ENCODE peak calls at places on chromosomes 13 and 19, in seven cellular contexts. One of them, this sample, is unnamed.

GRCh38 chr19:49514151-49514550 is 1.7 kb downstream of the FCGRT start:
- DNase-seq in IMR-90: no peak
- DNase-seq in H1: no peak
- DNase-seq in mesendoderm: no peak
- DNase-seq in H9: no peak
- DNase-seq in mesenchymal stem cell: no peak
- DNase-seq in trophoblast cell: peak; percentile 34
- DNase-seq in this sample: no peak

GRCh38 chr19:39550197-39550596 is 10.2 kb upstream of the EID2 start:
- DNase-seq in trophoblast cell: no peak
- DNase-seq in H9: no peak
- DNase-seq in mesenchymal stem cell: no peak
- DNase-seq in mesendoderm: no peak
- DNase-seq in IMR-90: no peak
- DNase-seq in H1: no peak
- DNase-seq in this sample: no peak

GRCh38 chr13:31001647-31002046 is 69.2 kb downstream of the TEX26 start:
- DNase-seq in H1: no peak
- DNase-seq in IMR-90: no peak
- DNase-seq in mesenchymal stem cell: no peak
- DNase-seq in H9: no peak
- DNase-seq in mesendoderm: peak; percentile 37
- DNase-seq in trophoblast cell: no peak
- DNase-seq in this sample: no peak

GRCh38 chr19:16285769-16286564 is 38.7 kb upstream of the KLF2 start:
- DNase-seq in mesenchymal stem cell: no peak
- DNase-seq in IMR-90: no peak
- DNase-seq in trophoblast cell: no peak
- DNase-seq in mesendoderm: no peak
- DNase-seq in H1: no peak
- DNase-seq in H9: no peak
- DNase-seq in this sample: peak; percentile 8

GRCh38 chr13:73513751-73514150 is 454.9 kb downstream of the KLF5 start:
- DNase-seq in H1: no peak
- DNase-seq in mesendoderm: no peak
- DNase-seq in IMR-90: no peak
- DNase-seq in trophoblast cell: no peak
- DNase-seq in mesenchymal stem cell: no peak
- DNase-seq in H9: no peak
- DNase-seq in this sample: no peak

GRCh38 chr13:104414771-104415170 is 1348.6 kb upstream of the SLC10A2 start:
- DNase-seq in mesendoderm: no peak
- DNase-seq in IMR-90: no peak
- DNase-seq in H9: no peak
- DNase-seq in H1: no peak
- DNase-seq in mesenchymal stem cell: no peak
- DNase-seq in trophoblast cell: no peak
- DNase-seq in this sample: no peak

GRCh38 chr19:53870485-53870844 is 2.8 kb downstream of the MYADM start:
- DNase-seq in H1: no peak
- DNase-seq in trophoblast cell: no peak
- DNase-seq in mesendoderm: peak; percentile 49
- DNase-seq in IMR-90: no peak
- DNase-seq in mesenchymal stem cell: peak; percentile 47
- DNase-seq in H9: no peak
- DNase-seq in this sample: no peak

GRCh38 chr13:112064222-112064621 is 2.7 kb upstream of the SOX1 start:
- DNase-seq in mesenchymal stem cell: no peak
- DNase-seq in IMR-90: no peak
- DNase-seq in trophoblast cell: no peak
- DNase-seq in H1: no peak
- DNase-seq in mesendoderm: no peak
- DNase-seq in H9: no peak
- DNase-seq in this sample: no peak

GRCh38 chr19:17450264-17451075 is 2.0 kb upstream of the TMEM221 start:
- DNase-seq in H1: no peak
- DNase-seq in trophoblast cell: peak; percentile 60
- DNase-seq in H9: no peak
- DNase-seq in mesendoderm: no peak
- DNase-seq in IMR-90: no peak
- DNase-seq in mesenchymal stem cell: no peak
- DNase-seq in this sample: no peak

GRCh38 chr13:83883061-83883523 is 818 bp upstream of the SLITRK1 start:
- DNase-seq in trophoblast cell: no peak
- DNase-seq in mesendoderm: peak; percentile 28
- DNase-seq in H1: no peak
- DNase-seq in H9: peak; percentile 41
- DNase-seq in IMR-90: no peak
- DNase-seq in mesenchymal stem cell: no peak
- DNase-seq in this sample: no peak

GRCh38 chr19:2244122-2244411 is 5.1 kb upstream of the AMH start:
- DNase-seq in mesendoderm: no peak
- DNase-seq in trophoblast cell: no peak
- DNase-seq in H1: no peak
- DNase-seq in mesenchymal stem cell: no peak
- DNase-seq in H9: no peak
- DNase-seq in IMR-90: no peak
- DNase-seq in this sample: no peak

GRCh38 chr19:46373573-46374359 is 26.9 kb downstream of the PPP5C start:
- DNase-seq in H9: peak; percentile 89
- DNase-seq in H1: peak; percentile 62
- DNase-seq in IMR-90: peak; percentile 50
- DNase-seq in mesendoderm: peak; percentile 95
- DNase-seq in mesenchymal stem cell: peak; percentile 42
- DNase-seq in trophoblast cell: peak; percentile 36
- DNase-seq in this sample: peak; percentile 20

GRCh38 chr13:49400755-49401659 is 42.9 kb downstream of the CAB39L start:
- DNase-seq in H9: no peak
- DNase-seq in H1: no peak
- DNase-seq in trophoblast cell: peak; percentile 70
- DNase-seq in IMR-90: peak; percentile 87
- DNase-seq in mesendoderm: peak; percentile 59
- DNase-seq in mesenchymal stem cell: peak; percentile 93
- DNase-seq in this sample: peak; percentile 14

GRCh38 chr13:41533676-41534075 is 76.3 kb downstream of the RGCC start:
- DNase-seq in H9: no peak
- DNase-seq in IMR-90: no peak
- DNase-seq in H1: no peak
- DNase-seq in mesendoderm: no peak
- DNase-seq in trophoblast cell: no peak
- DNase-seq in mesenchymal stem cell: no peak
- DNase-seq in this sample: no peak
- H2BK5ac ChIP-seq in H9: no peak overlapping the region
- H2BK5ac ChIP-seq in IMR-90: no peak overlapping the region
- H2BK5ac ChIP-seq in H1: no peak overlapping the region
- H2BK5ac ChIP-seq in mesendoderm: no peak overlapping the region
- H2BK5ac ChIP-seq in trophoblast cell: no peak overlapping the region
- H2BK5ac ChIP-seq in mesenchymal stem cell: no peak overlapping the region
- H2BK5ac ChIP-seq in this sample: no peak overlapping the region

GRCh38 chr19:1019616-1019961 is 1.3 kb downstream of the TMEM259 start:
- DNase-seq in mesenchymal stem cell: no peak
- DNase-seq in IMR-90: no peak
- DNase-seq in H1: no peak
- DNase-seq in H9: no peak
- DNase-seq in mesendoderm: no peak
- DNase-seq in trophoblast cell: no peak
- DNase-seq in this sample: no peak

GRCh38 chr19:1018393-1018792 is 2.5 kb downstream of the TMEM259 start:
- DNase-seq in H1: no peak
- DNase-seq in H9: no peak
- DNase-seq in mesenchymal stem cell: no peak
- DNase-seq in trophoblast cell: no peak
- DNase-seq in IMR-90: no peak
- DNase-seq in mesendoderm: no peak
- DNase-seq in this sample: no peak

GRCh38 chr19:1019980-1020867 is 699 bp downstream of the TMEM259 start:
- DNase-seq in mesenchymal stem cell: no peak
- DNase-seq in trophoblast cell: no peak
- DNase-seq in H1: no peak
- DNase-seq in IMR-90: no peak
- DNase-seq in H9: no peak
- DNase-seq in mesendoderm: peak; percentile 64
- DNase-seq in this sample: no peak

GRCh38 chr19:1017906-1018305 is 3.0 kb downstream of the TMEM259 start:
- DNase-seq in H1: no peak
- DNase-seq in IMR-90: no peak
- DNase-seq in H9: no peak
- DNase-seq in mesendoderm: no peak
- DNase-seq in mesenchymal stem cell: no peak
- DNase-seq in trophoblast cell: no peak
- DNase-seq in this sample: no peak

GRCh38 chr19:1018932-1019615 is 1.8 kb downstream of the TMEM259 start:
- DNase-seq in trophoblast cell: no peak
- DNase-seq in H1: no peak
- DNase-seq in H9: no peak
- DNase-seq in mesendoderm: no peak
- DNase-seq in IMR-90: no peak
- DNase-seq in mesenchymal stem cell: no peak
- DNase-seq in this sample: no peak
- H3K18ac ChIP-seq in trophoblast cell: no peak overlapping the region
- H3K18ac ChIP-seq in H1: no peak overlapping the region
- H3K18ac ChIP-seq in H9: no peak overlapping the region
- H3K18ac ChIP-seq in mesendoderm: no peak overlapping the region
- H3K18ac ChIP-seq in IMR-90: no peak overlapping the region
- H3K18ac ChIP-seq in mesenchymal stem cell: no peak overlapping the region
- H3K18ac ChIP-seq in this sample: no peak overlapping the region

GRCh38 chr19:19083413-19084178 is 19.8 kb downstream of the SLC25A42 start:
- DNase-seq in H1: no peak
- DNase-seq in mesendoderm: no peak
- DNase-seq in IMR-90: no peak
- DNase-seq in H9: no peak
- DNase-seq in trophoblast cell: no peak
- DNase-seq in mesenchymal stem cell: no peak
- DNase-seq in this sample: no peak

GRCh38 chr19:19081642-19082151 is 17.9 kb downstream of the SLC25A42 start:
- DNase-seq in mesendoderm: no peak
- DNase-seq in H1: no peak
- DNase-seq in IMR-90: peak; percentile 50
- DNase-seq in mesenchymal stem cell: no peak
- DNase-seq in H9: no peak
- DNase-seq in trophoblast cell: no peak
- DNase-seq in this sample: no peak

GRCh38 chr19:19078801-19079200 is 15.0 kb downstream of the SLC25A42 start:
- DNase-seq in trophoblast cell: no peak
- DNase-seq in H1: no peak
- DNase-seq in mesendoderm: no peak
- DNase-seq in IMR-90: no peak
- DNase-seq in mesenchymal stem cell: no peak
- DNase-seq in H9: no peak
- DNase-seq in this sample: no peak

GRCh38 chr19:19077103-19077502 is 13.3 kb downstream of the SLC25A42 start:
- DNase-seq in trophoblast cell: no peak
- DNase-seq in IMR-90: no peak
- DNase-seq in mesendoderm: no peak
- DNase-seq in mesenchymal stem cell: no peak
- DNase-seq in H1: no peak
- DNase-seq in H9: no peak
- DNase-seq in this sample: no peak

DNA sequence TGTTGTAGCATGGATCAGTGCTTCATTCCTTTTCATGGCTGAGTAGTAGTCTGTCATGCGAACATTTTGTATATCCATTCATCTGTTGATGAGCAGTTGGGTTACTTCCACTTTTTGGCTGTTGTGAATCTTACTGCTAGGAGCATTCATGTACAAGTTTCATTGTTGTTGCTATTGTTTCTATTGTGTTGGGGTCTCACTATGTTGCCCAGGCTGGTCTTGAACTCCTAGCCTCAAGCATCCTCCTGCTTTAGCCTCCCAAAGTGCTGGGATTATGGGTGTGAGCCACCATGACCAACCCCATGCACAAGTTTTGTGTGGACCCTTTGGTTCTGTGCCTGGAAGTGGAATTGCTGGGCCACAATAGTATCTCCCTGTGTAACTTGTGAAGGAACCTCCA is 15.8 kb downstream of the SLC25A42 start:
- DNase-seq in H9: no peak
- DNase-seq in mesenchymal stem cell: no peak
- DNase-seq in mesendoderm: no peak
- DNase-seq in trophoblast cell: no peak
- DNase-seq in H1: no peak
- DNase-seq in IMR-90: no peak
- DNase-seq in this sample: no peak
- H3K9ac ChIP-seq in H9: no peak overlapping the region
- H3K9ac ChIP-seq in mesenchymal stem cell: no peak overlapping the region
- H3K9ac ChIP-seq in mesendoderm: no peak overlapping the region
- H3K9ac ChIP-seq in trophoblast cell: no peak overlapping the region
- H3K9ac ChIP-seq in H1: no peak overlapping the region
- H3K9ac ChIP-seq in IMR-90: no peak overlapping the region
- H3K9ac ChIP-seq in this sample: no peak overlapping the region

DNA sequence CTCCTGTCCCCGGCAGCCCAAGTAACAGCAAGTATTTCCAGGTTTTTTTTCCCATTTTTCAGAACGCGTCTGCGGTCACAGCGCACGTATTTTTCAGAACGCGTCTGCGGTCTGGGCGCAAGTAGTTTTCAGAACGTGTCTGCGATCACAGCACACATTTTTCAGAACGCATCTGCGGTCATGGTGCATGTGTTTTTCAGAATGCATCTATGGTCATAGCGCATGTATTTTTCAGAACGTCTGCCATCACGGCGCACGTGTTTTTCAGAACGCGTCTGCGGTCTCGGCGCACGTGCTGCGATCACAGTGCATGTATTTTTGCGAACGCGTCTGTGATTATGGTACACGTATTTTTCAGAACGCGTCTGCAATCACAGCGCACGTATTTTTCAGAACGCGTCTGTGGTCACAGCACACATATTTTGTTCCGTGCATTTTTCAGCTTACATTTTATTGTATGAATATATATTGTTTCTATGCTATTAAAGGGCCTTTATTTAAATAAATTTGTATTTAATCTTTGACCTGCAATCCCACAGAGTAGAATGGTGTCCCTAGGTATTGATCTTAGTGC is 19.7 kb downstream of the ATP4B start:
- DNase-seq in H9: no peak
- DNase-seq in mesenchymal stem cell: no peak
- DNase-seq in trophoblast cell: no peak
- DNase-seq in mesendoderm: no peak
- DNase-seq in IMR-90: no peak
- DNase-seq in H1: no peak
- DNase-seq in this sample: no peak
- H2BK5ac ChIP-seq in H9: no peak overlapping the region
- H2BK5ac ChIP-seq in mesenchymal stem cell: no peak overlapping the region
- H2BK5ac ChIP-seq in trophoblast cell: no peak overlapping the region
- H2BK5ac ChIP-seq in mesendoderm: no peak overlapping the region
- H2BK5ac ChIP-seq in IMR-90: no peak overlapping the region
- H2BK5ac ChIP-seq in H1: no peak overlapping the region
- H2BK5ac ChIP-seq in this sample: no peak overlapping the region

DNA sequence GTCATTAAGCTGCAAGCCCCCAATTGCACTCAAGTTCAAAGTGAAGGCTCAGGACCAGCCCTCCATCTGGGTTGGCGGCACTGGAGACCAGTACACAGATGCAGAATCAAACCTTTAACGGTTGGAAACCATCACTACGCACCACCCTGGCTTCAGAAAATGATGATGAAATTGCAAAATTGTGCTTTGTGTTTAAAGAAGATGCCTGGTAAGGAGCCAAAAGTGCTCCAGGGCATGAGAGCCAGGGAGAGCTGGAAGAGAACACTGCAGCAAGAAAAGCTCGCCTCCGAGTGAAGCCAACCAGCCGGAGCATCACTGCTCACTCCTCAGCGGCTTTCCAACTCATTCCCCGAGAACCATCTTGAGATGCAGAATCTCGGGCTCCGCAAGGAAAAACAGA is 219.8 kb downstream of the RAP2A start:
- DNase-seq in IMR-90: peak; percentile 46
- DNase-seq in mesenchymal stem cell: no peak
- DNase-seq in H1: no peak
- DNase-seq in H9: no peak
- DNase-seq in trophoblast cell: peak; percentile 36
- DNase-seq in mesendoderm: no peak
- DNase-seq in this sample: no peak
- H3K18ac ChIP-seq in IMR-90: no peak overlapping the region
- H3K18ac ChIP-seq in mesenchymal stem cell: no peak overlapping the region
- H3K18ac ChIP-seq in H1: no peak overlapping the region
- H3K18ac ChIP-seq in H9: no peak overlapping the region
- H3K18ac ChIP-seq in trophoblast cell: no peak overlapping the region
- H3K18ac ChIP-seq in mesendoderm: peak overlapping the region; percentile 15
- H3K18ac ChIP-seq in this sample: no peak overlapping the region